ENCODE peak calls at places on chromosomes 7 and 10, in four cellular contexts. E, G, M and R are unnamed samples. For H3K4me1, the result is how much of the 10 kb centered on the place peaks cover.

GRCh38 chr7:104926905-104927454 is 87.0 kb upstream of the KMT2E start:
- DNase-seq in E (peak), G (no peak), M (peak), R (peak)

GRCh38 chr10:124182088-124182541 is 88.7 kb upstream of the CHST15 start:
- DNase-seq in E (no peak), G (no peak), M (no peak), R (no peak)

GRCh38 chr10:71819985-71820384 is 31.1 kb downstream of the PSAP start:
- DNase-seq in E (no peak), G (no peak), M (no peak), R (no peak)

GRCh38 chr7:17844022-17844421 is 96.3 kb downstream of the SNX13 start:
- DNase-seq in E (no peak), G (no peak), M (no peak), R (no peak)

GRCh38 chr7:68977709-68978108 is 620.6 kb upstream of the AUTS2 start:
- DNase-seq in E (no peak), G (no peak), M (no peak), R (no peak)

GRCh38 chr10:10804998-10805737 is 212.5 kb upstream of the CELF2 start:
- DNase-seq in E (no peak), G (no peak), M (no peak), R (no peak)

GRCh38 chr7:82017334-82017943 is 247.6 kb upstream of the HGF start:
- DNase-seq in E (no peak), G (no peak), M (no peak), R (no peak)

GRCh38 chr10:1706256-1706655 is 31.1 kb downstream of the ADARB2 start:
- DNase-seq in E (no peak), G (no peak), M (no peak), R (no peak)

DNA sequence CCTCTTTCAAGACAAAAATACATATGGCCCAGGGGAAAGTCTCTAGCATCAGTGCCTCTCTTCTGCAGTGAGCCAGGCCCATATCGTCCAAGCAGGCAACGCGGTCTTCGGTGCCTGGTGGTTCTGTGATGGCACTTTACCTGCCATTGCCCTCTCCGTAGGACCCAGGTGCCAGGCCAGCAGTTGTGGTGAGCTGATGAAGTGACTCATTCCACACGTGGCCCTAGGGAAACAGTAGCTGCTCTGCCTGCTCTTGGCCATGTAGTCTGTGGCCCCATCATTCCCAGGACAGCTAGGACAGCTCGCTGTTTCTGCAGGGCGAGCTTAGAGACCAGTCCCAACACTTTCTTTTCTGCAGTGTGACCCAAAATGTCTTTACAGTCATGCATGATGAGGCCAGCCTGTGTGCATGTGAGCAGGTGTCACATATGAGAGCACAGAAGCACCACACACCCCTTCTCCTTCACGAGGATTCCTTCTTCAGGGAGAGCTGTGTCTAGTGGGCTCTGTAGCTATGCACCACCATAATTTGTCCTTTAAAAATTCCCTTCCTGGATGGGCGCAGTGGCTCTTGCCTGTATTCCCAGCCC is 39.0 kb downstream of the SVIL start:
- DNase-seq in E (no peak), G (no peak), M (no peak), R (no peak)
- H3K4me1 ChIP-seq in E (under half), G (under half), M (under half), R (under half)

DNA sequence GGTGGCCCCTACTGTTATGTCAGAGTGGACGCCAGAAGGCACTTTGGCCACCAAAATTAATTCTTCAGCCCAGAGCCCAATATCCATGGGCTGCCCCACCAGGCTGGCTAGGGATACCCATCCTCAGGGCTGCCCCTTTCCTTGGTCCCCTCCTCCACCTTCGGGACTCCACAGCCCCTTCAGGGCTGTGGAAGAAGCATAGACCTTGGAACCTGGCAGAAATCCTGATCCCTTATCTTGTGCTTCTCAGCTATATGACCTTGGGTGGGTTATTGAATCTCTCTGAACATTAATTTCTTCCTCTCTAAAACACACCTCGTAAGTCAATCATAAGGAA is 499 bp upstream of the TMUB1 start:
- DNase-seq in E (no peak), G (no peak), M (no peak), R (no peak)
- H3K4me1 ChIP-seq in E (under half), G (half or more), M (under half), R (half or more)

GRCh38 chr7:107075863-107076574 is 31.5 kb downstream of the PRKAR2B start:
- DNase-seq in E (no peak), G (no peak), M (no peak), R (no peak)
- H3K4me1 ChIP-seq in E (under half), G (under half), M (under half), R (under half)

GRCh38 chr10:73873843-73874215 is 526 bp downstream of the CAMK2G start:
- DNase-seq in E (no peak), G (no peak), M (no peak), R (no peak)
- H3K4me1 ChIP-seq in E (under half), G (under half), M (under half), R (under half)

DNA sequence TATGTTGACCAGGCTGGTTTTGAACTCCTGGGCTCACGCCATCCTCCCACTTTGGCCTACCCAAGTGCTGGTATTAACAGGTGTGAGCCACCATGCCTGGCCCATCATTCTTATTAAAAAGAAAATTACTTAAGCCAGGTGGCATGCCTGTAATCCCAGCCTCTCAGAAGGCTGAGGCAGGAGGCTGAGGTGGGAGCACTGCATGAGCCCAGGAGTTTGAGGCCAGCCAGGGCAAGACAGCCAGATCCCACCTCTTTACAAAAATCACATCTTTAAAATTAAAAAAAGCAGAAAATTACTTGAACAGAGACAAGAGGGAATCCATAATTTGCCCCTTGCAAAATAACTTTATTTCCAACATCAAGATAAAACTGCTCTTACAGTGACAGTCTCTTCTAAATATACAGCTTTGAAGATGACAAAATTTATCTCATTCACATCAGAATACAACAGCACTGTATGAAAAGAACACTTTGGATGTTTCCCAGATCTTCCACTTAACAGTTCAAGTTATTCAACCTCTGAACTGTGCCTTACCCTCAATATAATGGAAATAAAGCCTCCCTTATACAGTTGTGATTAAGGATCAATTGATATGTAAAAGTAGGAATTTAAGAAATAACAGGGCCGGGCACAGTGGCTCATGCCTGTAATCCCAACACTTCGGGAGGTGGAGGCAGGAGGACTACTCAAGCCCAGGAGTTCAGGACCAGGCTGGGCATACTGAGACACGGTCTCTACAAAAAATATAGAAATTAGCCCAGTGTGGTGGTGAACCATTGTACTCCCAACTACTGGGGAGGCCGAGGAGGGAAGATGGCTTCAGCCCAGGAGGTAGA is 10.3 kb downstream of the WAPL start:
- DNase-seq in E (no peak), G (no peak), M (no peak), R (no peak)
- H3K4me1 ChIP-seq in E (under half), G (under half), M (under half), R (under half)

GRCh38 chr7:117048114-117048853 is 95.0 kb downstream of the ST7 start:
- DNase-seq in E (no peak), G (no peak), M (no peak), R (no peak)
- H3K4me1 ChIP-seq in E (under half), G (under half), M (under half), R (under half)